ENCODE peak calls at places on chromosome 10, in seven cellular contexts. One of them, this sample, is unnamed. For H3K4me1 and H3K79me2, the result is how much of the 10 kb centered on the place peaks cover.

GRCh38 chr10:17835688-17836087 is 26.5 kb downstream of the MRC1 start:
- DNase-seq in fibroblast of lung: peak
- DNase-seq in mesendoderm: peak
- DNase-seq in OCI-LY7: no peak
- DNase-seq in GM23338: peak
- DNase-seq in astrocyte: peak
- DNase-seq in MM.1S: no peak
- DNase-seq in this sample: peak

GRCh38 chr10:33179056-33179455 is 155.4 kb downstream of the NRP1 start:
- DNase-seq in fibroblast of lung: no peak
- DNase-seq in mesendoderm: no peak
- DNase-seq in OCI-LY7: no peak
- DNase-seq in GM23338: no peak
- DNase-seq in astrocyte: no peak
- DNase-seq in MM.1S: no peak
- DNase-seq in this sample: no peak

GRCh38 chr10:74486659-74487058 is 335.6 kb downstream of the ADK start:
- DNase-seq in fibroblast of lung: no peak
- DNase-seq in mesendoderm: no peak
- DNase-seq in OCI-LY7: no peak
- DNase-seq in GM23338: no peak
- DNase-seq in astrocyte: no peak
- DNase-seq in MM.1S: no peak
- DNase-seq in this sample: no peak

GRCh38 chr10:110706690-110707098 is 62.6 kb downstream of the RBM20 start:
- DNase-seq in fibroblast of lung: peak
- DNase-seq in mesendoderm: peak
- DNase-seq in OCI-LY7: no peak
- DNase-seq in GM23338: peak
- DNase-seq in astrocyte: peak
- DNase-seq in MM.1S: no peak
- DNase-seq in this sample: no peak

GRCh38 chr10:98270026-98270740 is 2.2 kb upstream of the LOXL4 start:
- DNase-seq in fibroblast of lung: peak
- DNase-seq in mesendoderm: peak
- DNase-seq in OCI-LY7: no peak
- DNase-seq in GM23338: no peak
- DNase-seq in astrocyte: no peak
- DNase-seq in MM.1S: no peak
- DNase-seq in this sample: no peak

GRCh38 chr10:80464557-80465466 is 10.7 kb downstream of the TSPAN14 start:
- DNase-seq in fibroblast of lung: no peak
- DNase-seq in mesendoderm: peak
- DNase-seq in OCI-LY7: peak
- DNase-seq in GM23338: peak
- DNase-seq in astrocyte: peak
- DNase-seq in MM.1S: no peak
- DNase-seq in this sample: no peak

GRCh38 chr10:77403761-77404160 is 233.8 kb downstream of the KCNMA1 start:
- DNase-seq in fibroblast of lung: no peak
- DNase-seq in mesendoderm: no peak
- DNase-seq in OCI-LY7: no peak
- DNase-seq in GM23338: no peak
- DNase-seq in astrocyte: no peak
- DNase-seq in MM.1S: no peak
- DNase-seq in this sample: no peak

GRCh38 chr10:34626158-34626557 is 188.9 kb downstream of the PARD3 start:
- DNase-seq in fibroblast of lung: no peak
- DNase-seq in mesendoderm: no peak
- DNase-seq in OCI-LY7: no peak
- DNase-seq in GM23338: no peak
- DNase-seq in astrocyte: no peak
- DNase-seq in MM.1S: no peak
- DNase-seq in this sample: no peak

GRCh38 chr10:70551971-70552422 is 50.5 kb downstream of the PRF1 start:
- DNase-seq in fibroblast of lung: peak
- DNase-seq in mesendoderm: peak
- DNase-seq in OCI-LY7: no peak
- DNase-seq in GM23338: no peak
- DNase-seq in astrocyte: peak
- DNase-seq in MM.1S: no peak
- DNase-seq in this sample: no peak

GRCh38 chr10:79335470-79336235 is 11.6 kb upstream of the PPIF start:
- DNase-seq in fibroblast of lung: no peak
- DNase-seq in mesendoderm: no peak
- DNase-seq in OCI-LY7: no peak
- DNase-seq in GM23338: no peak
- DNase-seq in astrocyte: no peak
- DNase-seq in MM.1S: no peak
- DNase-seq in this sample: no peak

GRCh38 chr10:100996678-100997363 is 2.8 kb upstream of the LZTS2 start:
- DNase-seq in fibroblast of lung: no peak
- DNase-seq in mesendoderm: peak
- DNase-seq in OCI-LY7: peak
- DNase-seq in GM23338: peak
- DNase-seq in astrocyte: no peak
- DNase-seq in MM.1S: peak
- DNase-seq in this sample: no peak

GRCh38 chr10:44308935-44309334 is 76.0 kb downstream of the CXCL12 start:
- DNase-seq in fibroblast of lung: no peak
- DNase-seq in mesendoderm: no peak
- DNase-seq in OCI-LY7: no peak
- DNase-seq in GM23338: no peak
- DNase-seq in astrocyte: no peak
- DNase-seq in MM.1S: no peak
- DNase-seq in this sample: no peak

GRCh38 chr10:29039659-29040309 is 249.1 kb upstream of the LYZL1 start:
- DNase-seq in fibroblast of lung: peak
- DNase-seq in mesendoderm: peak
- DNase-seq in OCI-LY7: no peak
- DNase-seq in GM23338: no peak
- DNase-seq in astrocyte: peak
- DNase-seq in MM.1S: no peak
- DNase-seq in this sample: no peak

GRCh38 chr10:92822060-92822634 is 26.2 kb upstream of the EXOC6 start:
- DNase-seq in fibroblast of lung: peak
- DNase-seq in mesendoderm: no peak
- DNase-seq in OCI-LY7: no peak
- DNase-seq in GM23338: no peak
- DNase-seq in astrocyte: peak
- DNase-seq in MM.1S: no peak
- DNase-seq in this sample: peak

GRCh38 chr10:13803566-13804554 is 217.1 kb downstream of the PRPF18 start:
- DNase-seq in fibroblast of lung: peak
- DNase-seq in mesendoderm: no peak
- DNase-seq in OCI-LY7: no peak
- DNase-seq in GM23338: no peak
- DNase-seq in astrocyte: peak
- DNase-seq in MM.1S: no peak
- DNase-seq in this sample: no peak

GRCh38 chr10:79444243-79445119 is 943 bp downstream of the ZCCHC24 start:
- DNase-seq in fibroblast of lung: peak
- DNase-seq in mesendoderm: peak
- DNase-seq in OCI-LY7: peak
- DNase-seq in GM23338: peak
- DNase-seq in astrocyte: no peak
- DNase-seq in MM.1S: peak
- DNase-seq in this sample: no peak

GRCh38 chr10:108791794-108792474 is 1131.4 kb downstream of the XPNPEP1 start:
- DNase-seq in fibroblast of lung: peak
- DNase-seq in mesendoderm: no peak
- DNase-seq in OCI-LY7: no peak
- DNase-seq in GM23338: no peak
- DNase-seq in astrocyte: peak
- DNase-seq in MM.1S: no peak
- DNase-seq in this sample: no peak

GRCh38 chr10:47183726-47184084 is 116.3 kb upstream of the GDF10 start:
- DNase-seq in fibroblast of lung: peak
- DNase-seq in mesendoderm: no peak
- DNase-seq in OCI-LY7: no peak
- DNase-seq in GM23338: no peak
- DNase-seq in astrocyte: no peak
- DNase-seq in MM.1S: no peak
- DNase-seq in this sample: peak

GRCh38 chr10:132685921-132686680 is 99.8 kb downstream of the NKX6-2 start:
- DNase-seq in fibroblast of lung: no peak
- DNase-seq in mesendoderm: no peak
- DNase-seq in OCI-LY7: no peak
- DNase-seq in GM23338: no peak
- DNase-seq in astrocyte: no peak
- DNase-seq in MM.1S: no peak
- DNase-seq in this sample: no peak

GRCh38 chr10:124515244-124515970 is 53.8 kb downstream of the LHPP start:
- DNase-seq in fibroblast of lung: no peak
- DNase-seq in mesendoderm: no peak
- DNase-seq in OCI-LY7: no peak
- DNase-seq in GM23338: no peak
- DNase-seq in astrocyte: no peak
- DNase-seq in MM.1S: no peak
- DNase-seq in this sample: no peak

GRCh38 chr10:72261323-72262018 is 12.3 kb upstream of the DDIT4 start:
- DNase-seq in fibroblast of lung: no peak
- DNase-seq in mesendoderm: peak
- DNase-seq in OCI-LY7: peak
- DNase-seq in GM23338: no peak
- DNase-seq in astrocyte: no peak
- DNase-seq in MM.1S: peak
- DNase-seq in this sample: no peak
- H3K4me1 ChIP-seq in fibroblast of lung: under half
- H3K4me1 ChIP-seq in mesendoderm: under half
- H3K4me1 ChIP-seq in OCI-LY7: half or more
- H3K4me1 ChIP-seq in GM23338: under half
- H3K4me1 ChIP-seq in astrocyte: under half
- H3K4me1 ChIP-seq in MM.1S: half or more
- H3K4me1 ChIP-seq in this sample: half or more

GRCh38 chr10:43084812-43085211 is 7.9 kb downstream of the RET start:
- DNase-seq in fibroblast of lung: no peak
- DNase-seq in mesendoderm: peak
- DNase-seq in OCI-LY7: no peak
- DNase-seq in GM23338: no peak
- DNase-seq in astrocyte: no peak
- DNase-seq in MM.1S: no peak
- DNase-seq in this sample: no peak
- H3K4me2 ChIP-seq in fibroblast of lung: no peak
- H3K4me2 ChIP-seq in mesendoderm: no peak
- H3K4me2 ChIP-seq in OCI-LY7: no peak
- H3K4me2 ChIP-seq in GM23338: no peak
- H3K4me2 ChIP-seq in astrocyte: no peak
- H3K4me2 ChIP-seq in MM.1S: no peak
- H3K4me2 ChIP-seq in this sample: no peak

DNA sequence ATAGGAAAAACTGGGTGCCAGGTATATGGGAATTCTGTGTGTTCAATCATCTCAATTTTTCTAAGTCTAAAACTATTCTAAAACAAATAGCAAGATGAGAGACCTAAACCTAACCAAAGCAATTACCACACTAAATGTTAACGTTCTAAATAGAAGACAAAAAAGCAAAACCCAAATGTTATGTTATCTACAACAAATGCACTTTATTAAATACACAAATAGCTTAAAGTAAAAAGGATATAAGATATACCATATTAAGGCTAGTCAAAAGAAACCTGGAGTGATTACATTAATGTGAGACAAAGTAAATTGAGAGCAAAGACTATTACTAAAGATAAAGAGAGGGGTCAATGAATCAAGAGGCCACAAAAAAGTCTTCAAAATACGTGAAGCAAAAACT is 81.4 kb downstream of the LARP4B start:
- DNase-seq in fibroblast of lung: no peak
- DNase-seq in mesendoderm: no peak
- DNase-seq in OCI-LY7: no peak
- DNase-seq in GM23338: no peak
- DNase-seq in astrocyte: no peak
- DNase-seq in MM.1S: no peak
- DNase-seq in this sample: no peak
- H3K79me2 ChIP-seq in fibroblast of lung: under half
- H3K79me2 ChIP-seq in mesendoderm: under half
- H3K79me2 ChIP-seq in OCI-LY7: half or more
- H3K79me2 ChIP-seq in GM23338: half or more
- H3K79me2 ChIP-seq in astrocyte: half or more
- H3K79me2 ChIP-seq in MM.1S: half or more
- H3K79me2 ChIP-seq in this sample: half or more

GRCh38 chr10:104259456-104259855 is 4.8 kb downstream of the GSTO1 start:
- DNase-seq in fibroblast of lung: no peak
- DNase-seq in mesendoderm: no peak
- DNase-seq in OCI-LY7: no peak
- DNase-seq in GM23338: no peak
- DNase-seq in astrocyte: no peak
- DNase-seq in MM.1S: no peak
- DNase-seq in this sample: no peak
- H3K4me1 ChIP-seq in fibroblast of lung: under half
- H3K4me1 ChIP-seq in mesendoderm: under half
- H3K4me1 ChIP-seq in OCI-LY7: under half
- H3K4me1 ChIP-seq in GM23338: under half
- H3K4me1 ChIP-seq in astrocyte: under half
- H3K4me1 ChIP-seq in MM.1S: under half
- H3K4me1 ChIP-seq in this sample: half or more

This sample was measured in keratinocyte.